ENCODE peak calls at places on chromosomes 2 and 18, in seven cellular contexts. One of them, this sample, is unnamed. For H3K9me3, the result is how much of the 10 kb centered on the place peaks cover.

GRCh38 chr2:23019476-23019875 is 365.5 kb upstream of the KLHL29 start:
- DNase-seq in H9: peak
- DNase-seq in mammary epithelial cell: no peak
- DNase-seq in PC-3: no peak
- DNase-seq in neuronal stem cell: no peak
- DNase-seq in IMR-90: no peak
- DNase-seq in fibroblast of lung: no peak
- DNase-seq in this sample: no peak

GRCh38 chr18:66558773-66559172 is 45.1 kb downstream of the CDH19 start:
- DNase-seq in H9: no peak
- DNase-seq in mammary epithelial cell: peak
- DNase-seq in PC-3: peak
- DNase-seq in neuronal stem cell: no peak
- DNase-seq in IMR-90: no peak
- DNase-seq in fibroblast of lung: peak
- DNase-seq in this sample: no peak

GRCh38 chr18:28039078-28039477 is 137.9 kb downstream of the CDH2 start:
- DNase-seq in H9: no peak
- DNase-seq in mammary epithelial cell: peak
- DNase-seq in PC-3: peak
- DNase-seq in neuronal stem cell: no peak
- DNase-seq in IMR-90: peak
- DNase-seq in fibroblast of lung: peak
- DNase-seq in this sample: no peak

GRCh38 chr18:9960263-9960904 is 46.6 kb downstream of the VAPA start:
- DNase-seq in H9: no peak
- DNase-seq in mammary epithelial cell: no peak
- DNase-seq in PC-3: no peak
- DNase-seq in neuronal stem cell: no peak
- DNase-seq in IMR-90: no peak
- DNase-seq in fibroblast of lung: no peak
- DNase-seq in this sample: no peak

GRCh38 chr2:148903946-148904345 is 28.9 kb downstream of the KIF5C start:
- DNase-seq in H9: no peak
- DNase-seq in mammary epithelial cell: no peak
- DNase-seq in PC-3: no peak
- DNase-seq in neuronal stem cell: no peak
- DNase-seq in IMR-90: no peak
- DNase-seq in fibroblast of lung: no peak
- DNase-seq in this sample: no peak

GRCh38 chr2:223203971-223204370 is 152.0 kb downstream of the KCNE4 start:
- DNase-seq in H9: no peak
- DNase-seq in mammary epithelial cell: peak
- DNase-seq in PC-3: peak
- DNase-seq in neuronal stem cell: no peak
- DNase-seq in IMR-90: peak
- DNase-seq in fibroblast of lung: peak
- DNase-seq in this sample: no peak

GRCh38 chr2:239626971-239627598 is 226.3 kb upstream of the HDAC4 start:
- DNase-seq in H9: no peak
- DNase-seq in mammary epithelial cell: no peak
- DNase-seq in PC-3: no peak
- DNase-seq in neuronal stem cell: no peak
- DNase-seq in IMR-90: no peak
- DNase-seq in fibroblast of lung: peak
- DNase-seq in this sample: no peak

GRCh38 chr2:238370482-238371372 is 50.4 kb downstream of the TRAF3IP1 start:
- DNase-seq in H9: no peak
- DNase-seq in mammary epithelial cell: peak
- DNase-seq in PC-3: peak
- DNase-seq in neuronal stem cell: peak
- DNase-seq in IMR-90: peak
- DNase-seq in fibroblast of lung: peak
- DNase-seq in this sample: peak

GRCh38 chr2:145292166-145292565 is 772.2 kb upstream of the ZEB2 start:
- DNase-seq in H9: no peak
- DNase-seq in mammary epithelial cell: peak
- DNase-seq in PC-3: peak
- DNase-seq in neuronal stem cell: no peak
- DNase-seq in IMR-90: no peak
- DNase-seq in fibroblast of lung: no peak
- DNase-seq in this sample: no peak

GRCh38 chr2:97819769-97820168 is 106.4 kb downstream of the ZAP70 start:
- DNase-seq in H9: no peak
- DNase-seq in mammary epithelial cell: no peak
- DNase-seq in PC-3: no peak
- DNase-seq in neuronal stem cell: no peak
- DNase-seq in IMR-90: no peak
- DNase-seq in fibroblast of lung: no peak
- DNase-seq in this sample: no peak

GRCh38 chr2:239144713-239144999 is 256.2 kb downstream of the HDAC4 start:
- DNase-seq in H9: no peak
- DNase-seq in mammary epithelial cell: no peak
- DNase-seq in PC-3: no peak
- DNase-seq in neuronal stem cell: no peak
- DNase-seq in IMR-90: no peak
- DNase-seq in fibroblast of lung: no peak
- DNase-seq in this sample: no peak

GRCh38 chr2:181234429-181235410 is 222.5 kb upstream of the ITGA4 start:
- DNase-seq in H9: no peak
- DNase-seq in mammary epithelial cell: no peak
- DNase-seq in PC-3: no peak
- DNase-seq in neuronal stem cell: no peak
- DNase-seq in IMR-90: no peak
- DNase-seq in fibroblast of lung: no peak
- DNase-seq in this sample: no peak

GRCh38 chr2:9630001-9630749 is 622 bp downstream of the YWHAQ start:
- DNase-seq in H9: peak
- DNase-seq in mammary epithelial cell: peak
- DNase-seq in PC-3: peak
- DNase-seq in neuronal stem cell: peak
- DNase-seq in IMR-90: peak
- DNase-seq in fibroblast of lung: peak
- DNase-seq in this sample: peak

GRCh38 chr2:181231886-181232644 is 225.1 kb upstream of the ITGA4 start:
- DNase-seq in H9: no peak
- DNase-seq in mammary epithelial cell: no peak
- DNase-seq in PC-3: no peak
- DNase-seq in neuronal stem cell: no peak
- DNase-seq in IMR-90: no peak
- DNase-seq in fibroblast of lung: peak
- DNase-seq in this sample: no peak

GRCh38 chr2:32745675-32746074 is 117.8 kb downstream of the TTC27 start:
- DNase-seq in H9: no peak
- DNase-seq in mammary epithelial cell: no peak
- DNase-seq in PC-3: no peak
- DNase-seq in neuronal stem cell: no peak
- DNase-seq in IMR-90: no peak
- DNase-seq in fibroblast of lung: no peak
- DNase-seq in this sample: no peak

GRCh38 chr2:7272180-7272579 is 355.0 kb downstream of the RNF144A start:
- DNase-seq in H9: no peak
- DNase-seq in mammary epithelial cell: peak
- DNase-seq in PC-3: peak
- DNase-seq in neuronal stem cell: no peak
- DNase-seq in IMR-90: peak
- DNase-seq in fibroblast of lung: peak
- DNase-seq in this sample: no peak

GRCh38 chr2:180015951-180016709 is 9.0 kb upstream of the CWC22 start:
- DNase-seq in H9: no peak
- DNase-seq in mammary epithelial cell: peak
- DNase-seq in PC-3: peak
- DNase-seq in neuronal stem cell: no peak
- DNase-seq in IMR-90: peak
- DNase-seq in fibroblast of lung: peak
- DNase-seq in this sample: no peak

GRCh38 chr18:25075793-25076192 is 276.2 kb downstream of the ZNF521 start:
- DNase-seq in H9: no peak
- DNase-seq in mammary epithelial cell: no peak
- DNase-seq in PC-3: no peak
- DNase-seq in neuronal stem cell: no peak
- DNase-seq in IMR-90: peak
- DNase-seq in fibroblast of lung: peak
- DNase-seq in this sample: no peak

GRCh38 chr2:10303174-10303633 is 500 bp downstream of the HPCAL1 start:
- DNase-seq in H9: no peak
- DNase-seq in mammary epithelial cell: peak
- DNase-seq in PC-3: no peak
- DNase-seq in neuronal stem cell: no peak
- DNase-seq in IMR-90: no peak
- DNase-seq in fibroblast of lung: no peak
- DNase-seq in this sample: no peak

GRCh38 chr2:161418275-161418714 is 2.2 kb downstream of the TBR1 start:
- DNase-seq in H9: no peak
- DNase-seq in mammary epithelial cell: no peak
- DNase-seq in PC-3: no peak
- DNase-seq in neuronal stem cell: no peak
- DNase-seq in IMR-90: no peak
- DNase-seq in fibroblast of lung: no peak
- DNase-seq in this sample: no peak
- H2AFZ ChIP-seq in H9: no peak
- H2AFZ ChIP-seq in mammary epithelial cell: no peak
- H2AFZ ChIP-seq in PC-3: no peak
- H2AFZ ChIP-seq in neuronal stem cell: peak
- H2AFZ ChIP-seq in IMR-90: peak
- H2AFZ ChIP-seq in fibroblast of lung: no peak
- H2AFZ ChIP-seq in this sample: no peak

GRCh38 chr18:67639872-67640271 is 123.4 kb upstream of the DSEL start:
- DNase-seq in H9: no peak
- DNase-seq in mammary epithelial cell: no peak
- DNase-seq in PC-3: peak
- DNase-seq in neuronal stem cell: no peak
- DNase-seq in IMR-90: no peak
- DNase-seq in fibroblast of lung: no peak
- DNase-seq in this sample: no peak

GRCh38 chr18:67633939-67634338 is 117.4 kb upstream of the DSEL start:
- DNase-seq in H9: no peak
- DNase-seq in mammary epithelial cell: no peak
- DNase-seq in PC-3: no peak
- DNase-seq in neuronal stem cell: no peak
- DNase-seq in IMR-90: no peak
- DNase-seq in fibroblast of lung: no peak
- DNase-seq in this sample: no peak

GRCh38 chr18:67634631-67635338 is 118.3 kb upstream of the DSEL start:
- DNase-seq in H9: peak
- DNase-seq in mammary epithelial cell: no peak
- DNase-seq in PC-3: no peak
- DNase-seq in neuronal stem cell: no peak
- DNase-seq in IMR-90: no peak
- DNase-seq in fibroblast of lung: no peak
- DNase-seq in this sample: no peak

DNA sequence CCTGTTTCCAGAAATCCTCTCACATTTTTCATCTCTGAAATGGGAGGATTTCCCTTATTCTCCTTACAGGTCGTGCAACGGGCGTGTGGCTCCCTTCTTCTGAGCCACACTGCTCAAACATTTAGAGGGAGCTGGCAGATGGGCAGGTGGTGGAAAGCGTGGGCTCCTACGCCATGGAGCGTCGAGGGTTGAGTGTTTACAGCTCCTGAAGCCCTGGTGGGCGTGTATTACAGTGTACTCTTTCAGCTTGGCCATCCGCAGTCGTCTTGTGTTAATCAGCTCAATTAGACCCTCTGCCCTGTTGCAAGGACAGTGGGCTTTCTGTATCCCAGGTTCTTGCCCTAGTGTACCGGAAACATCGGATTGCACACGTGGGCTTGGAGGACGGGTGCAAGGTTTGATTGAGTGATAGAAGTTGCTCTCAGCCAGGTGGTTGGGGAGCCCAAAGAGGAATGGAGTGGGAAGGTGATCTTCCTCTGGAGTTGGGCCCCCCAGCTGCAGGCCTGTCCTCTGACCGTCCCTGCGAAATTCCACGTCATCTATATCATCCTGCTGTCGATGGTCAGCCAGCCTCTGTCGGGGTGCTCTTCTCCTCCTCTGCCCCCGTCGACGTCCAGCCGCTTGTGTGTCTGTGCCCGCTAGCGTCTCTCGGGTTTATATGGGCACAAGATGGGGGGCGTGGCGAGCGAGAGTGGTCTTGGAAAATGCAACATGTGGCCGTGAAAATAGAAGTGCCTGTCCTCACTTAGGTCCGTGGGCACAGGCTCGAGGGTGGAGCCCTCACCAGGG is 120.3 kb upstream of the DSEL start:
- DNase-seq in H9: peak
- DNase-seq in mammary epithelial cell: no peak
- DNase-seq in PC-3: no peak
- DNase-seq in neuronal stem cell: no peak
- DNase-seq in IMR-90: no peak
- DNase-seq in fibroblast of lung: no peak
- DNase-seq in this sample: no peak
- H3K9me3 ChIP-seq in H9: under half
- H3K9me3 ChIP-seq in mammary epithelial cell: under half
- H3K9me3 ChIP-seq in PC-3: under half
- H3K9me3 ChIP-seq in neuronal stem cell: under half
- H3K9me3 ChIP-seq in IMR-90: under half
- H3K9me3 ChIP-seq in fibroblast of lung: under half
- H3K9me3 ChIP-seq in this sample: under half

GRCh38 chr18:5015213-5015612 is 181.8 kb downstream of the AKAIN1 start:
- DNase-seq in H9: no peak
- DNase-seq in mammary epithelial cell: no peak
- DNase-seq in PC-3: no peak
- DNase-seq in neuronal stem cell: no peak
- DNase-seq in IMR-90: no peak
- DNase-seq in fibroblast of lung: no peak
- DNase-seq in this sample: no peak
- H2AFZ ChIP-seq in H9: no peak
- H2AFZ ChIP-seq in mammary epithelial cell: no peak
- H2AFZ ChIP-seq in PC-3: no peak
- H2AFZ ChIP-seq in neuronal stem cell: no peak
- H2AFZ ChIP-seq in IMR-90: no peak
- H2AFZ ChIP-seq in fibroblast of lung: no peak
- H2AFZ ChIP-seq in this sample: no peak

GRCh38 chr2:115234707-115235106 is 792.3 kb downstream of the DPP10 start:
- DNase-seq in H9: no peak
- DNase-seq in mammary epithelial cell: no peak
- DNase-seq in PC-3: no peak
- DNase-seq in neuronal stem cell: no peak
- DNase-seq in IMR-90: no peak
- DNase-seq in fibroblast of lung: no peak
- DNase-seq in this sample: no peak

GRCh38 chr2:115234175-115234574 is 791.7 kb downstream of the DPP10 start:
- DNase-seq in H9: no peak
- DNase-seq in mammary epithelial cell: no peak
- DNase-seq in PC-3: no peak
- DNase-seq in neuronal stem cell: no peak
- DNase-seq in IMR-90: no peak
- DNase-seq in fibroblast of lung: no peak
- DNase-seq in this sample: no peak
- H3K9me3 ChIP-seq in H9: under half
- H3K9me3 ChIP-seq in mammary epithelial cell: under half
- H3K9me3 ChIP-seq in PC-3: under half
- H3K9me3 ChIP-seq in neuronal stem cell: under half
- H3K9me3 ChIP-seq in IMR-90: under half
- H3K9me3 ChIP-seq in fibroblast of lung: under half
- H3K9me3 ChIP-seq in this sample: under half

GRCh38 chr2:231575612-231576256 is 16.9 kb upstream of the TEX44 start:
- DNase-seq in H9: no peak
- DNase-seq in mammary epithelial cell: no peak
- DNase-seq in PC-3: no peak
- DNase-seq in neuronal stem cell: no peak
- DNase-seq in IMR-90: no peak
- DNase-seq in fibroblast of lung: no peak
- DNase-seq in this sample: no peak
- H2AFZ ChIP-seq in H9: no peak
- H2AFZ ChIP-seq in mammary epithelial cell: no peak
- H2AFZ ChIP-seq in PC-3: no peak
- H2AFZ ChIP-seq in neuronal stem cell: no peak
- H2AFZ ChIP-seq in IMR-90: no peak
- H2AFZ ChIP-seq in fibroblast of lung: no peak
- H2AFZ ChIP-seq in this sample: no peak